ENCODE peak calls at places on chromosomes 12 and 14, in ten cellular contexts. H is mucosa of descending colon; C is psoas muscle; W is body of pancreas; V is aorta; J is endothelial cell of umbilical vein; Y is tibial artery; E is CD8-positive, alpha-beta T cell; M is Karpas-422; P is stomach. K is an unnamed sample. For H3K9me3, the result is how much of the 10 kb centered on the place peaks cover.

GRCh38 chr14:58639842-58640484 is 2.2 kb downstream of the DACT1 start:
- DNase-seq in H (peak), C (no peak), W (peak), V (no peak), J (peak), Y (no peak), E (no peak), M (peak), P (no peak), K (peak)

GRCh38 chr14:24993631-24994030 is 56.3 kb downstream of the STXBP6 start:
- DNase-seq in H (no peak), C (no peak), W (no peak), V (no peak), J (no peak), Y (no peak), E (no peak), M (no peak), P (no peak), K (no peak)

GRCh38 chr12:72275551-72275950 is 3.4 kb downstream of the TRHDE start:
- DNase-seq in H (no peak), C (no peak), W (no peak), V (no peak), J (no peak), Y (no peak), E (no peak), M (no peak), P (no peak), K (no peak)

GRCh38 chr12:67780580-67781084 is 132.1 kb downstream of the DYRK2 start:
- DNase-seq in H (no peak), C (no peak), W (no peak), V (no peak), J (no peak), Y (no peak), E (no peak), M (no peak), P (no peak), K (no peak)

GRCh38 chr14:20472566-20473206 is 3.5 kb downstream of the PNP start:
- DNase-seq in H (no peak), C (no peak), W (no peak), V (no peak), J (no peak), Y (no peak), E (no peak), M (no peak), P (no peak), K (no peak)

GRCh38 chr12:69821441-69822204 is 3.4 kb upstream of the MYRFL start:
- DNase-seq in H (no peak), C (no peak), W (peak), V (no peak), J (peak), Y (no peak), E (no peak), M (no peak), P (no peak), K (peak)

GRCh38 chr14:66746316-66747006 is 238.5 kb downstream of the GPHN start:
- DNase-seq in H (peak), C (no peak), W (peak), V (no peak), J (peak), Y (no peak), E (no peak), M (peak), P (no peak), K (peak)

GRCh38 chr12:24754690-24755638 is 193.9 kb downstream of the BCAT1 start:
- DNase-seq in H (no peak), C (no peak), W (no peak), V (no peak), J (no peak), Y (no peak), E (no peak), M (no peak), P (no peak), K (no peak)

GRCh38 chr14:102027951-102028350 is 58.9 kb downstream of the HSP90AA1 start:
- DNase-seq in H (no peak), C (no peak), W (no peak), V (no peak), J (no peak), Y (no peak), E (no peak), M (no peak), P (no peak), K (no peak)

GRCh38 chr12:13851828-13852227 is 129.6 kb downstream of the GRIN2B start:
- DNase-seq in H (no peak), C (no peak), W (no peak), V (no peak), J (no peak), Y (no peak), E (no peak), M (no peak), P (no peak), K (no peak)

GRCh38 chr12:98373982-98374381 is 141.4 kb upstream of the TMPO start:
- DNase-seq in H (no peak), C (no peak), W (no peak), V (no peak), J (no peak), Y (no peak), E (no peak), M (no peak), P (no peak), K (no peak)

GRCh38 chr12:43812926-43813325 is 6.8 kb upstream of the TWF1 start:
- DNase-seq in H (no peak), C (no peak), W (no peak), V (no peak), J (no peak), Y (no peak), E (no peak), M (no peak), P (no peak), K (no peak)

GRCh38 chr12:3150820-3151590 is 73.8 kb downstream of the TSPAN9 start:
- DNase-seq in H (no peak), C (no peak), W (no peak), V (no peak), J (peak), Y (no peak), E (no peak), M (no peak), P (no peak), K (no peak)

GRCh38 chr14:68939893-68940613 is 39.0 kb downstream of the ACTN1 start:
- DNase-seq in H (peak), C (peak), W (peak), V (peak), J (peak), Y (peak), E (no peak), M (no peak), P (peak), K (peak)

GRCh38 chr14:71952381-71953363 is 20.4 kb downstream of the RGS6 start:
- DNase-seq in H (no peak), C (no peak), W (no peak), V (no peak), J (no peak), Y (no peak), E (no peak), M (no peak), P (no peak), K (no peak)

GRCh38 chr12:26845057-26845666 is 12.2 kb upstream of the ITPR2 start:
- DNase-seq in H (peak), C (peak), W (peak), V (peak), J (peak), Y (peak), E (no peak), M (no peak), P (peak), K (peak)

GRCh38 chr12:6337958-6338406 is 3.9 kb downstream of the TNFRSF1A start:
- DNase-seq in H (no peak), C (peak), W (no peak), V (no peak), J (peak), Y (no peak), E (no peak), M (no peak), P (no peak), K (no peak)

GRCh38 chr12:13135336-13136178 is 32.1 kb upstream of the GSG1 start:
- DNase-seq in H (no peak), C (peak), W (peak), V (peak), J (peak), Y (peak), E (no peak), M (no peak), P (peak), K (no peak)

GRCh38 chr12:115646210-115646609 is 631.3 kb downstream of the MED13L start:
- DNase-seq in H (no peak), C (no peak), W (no peak), V (no peak), J (no peak), Y (no peak), E (no peak), M (no peak), P (no peak), K (no peak)

GRCh38 chr12:41545761-41546160 is 357.6 kb downstream of the PDZRN4 start:
- DNase-seq in H (no peak), C (no peak), W (no peak), V (no peak), J (no peak), Y (no peak), E (no peak), M (no peak), P (no peak), K (no peak)

GRCh38 chr12:111596985-111597730 is 2.0 kb downstream of the ATXN2 start:
- DNase-seq in H (peak), C (peak), W (peak), V (peak), J (peak), Y (peak), E (peak), M (peak), P (peak), K (peak)

GRCh38 chr14:60356921-60357550 is 108.0 kb downstream of the PPM1A start:
- DNase-seq in H (no peak), C (no peak), W (no peak), V (no peak), J (no peak), Y (no peak), E (no peak), M (no peak), P (no peak), K (peak)

GRCh38 chr14:102255401-102256190 is 49.4 kb downstream of the MOK start:
- DNase-seq in H (no peak), C (no peak), W (no peak), V (no peak), J (no peak), Y (no peak), E (no peak), M (no peak), P (no peak), K (no peak)

GRCh38 chr12:54616933-54617535 is 17.7 kb downstream of the LACRT start:
- DNase-seq in H (no peak), C (no peak), W (no peak), V (no peak), J (no peak), Y (no peak), E (peak), M (no peak), P (no peak), K (no peak)

GRCh38 chr14:25607095-25607657 is 557.2 kb upstream of the STXBP6 start:
- DNase-seq in H (no peak), C (no peak), W (no peak), V (no peak), J (no peak), Y (no peak), E (no peak), M (no peak), P (no peak), K (no peak)

GRCh38 chr12:32365473-32366064 is 33.8 kb upstream of the FGD4 start:
- DNase-seq in H (peak), C (no peak), W (peak), V (no peak), J (peak), Y (no peak), E (no peak), M (peak), P (peak), K (peak)

GRCh38 chr12:76878045-76878898 is 547 bp downstream of the CSRP2 start:
- DNase-seq in H (peak), C (peak), W (peak), V (peak), J (peak), Y (peak), E (no peak), M (no peak), P (no peak), K (peak)

GRCh38 chr12:56385873-56386272 is 23.2 kb upstream of the APOF start:
- DNase-seq in H (no peak), C (no peak), W (peak), V (no peak), J (no peak), Y (no peak), E (no peak), M (peak), P (peak), K (peak)

GRCh38 chr14:31886161-31886835 is 190.8 kb upstream of the ARHGAP5 start:
- DNase-seq in H (no peak), C (no peak), W (no peak), V (no peak), J (no peak), Y (no peak), E (no peak), M (no peak), P (no peak), K (no peak)

GRCh38 chr12:52372216-52373154 is 5.2 kb upstream of the KRT85 start:
- DNase-seq in H (peak), C (peak), W (peak), V (peak), J (peak), Y (peak), E (peak), M (peak), P (peak), K (peak)

DNA sequence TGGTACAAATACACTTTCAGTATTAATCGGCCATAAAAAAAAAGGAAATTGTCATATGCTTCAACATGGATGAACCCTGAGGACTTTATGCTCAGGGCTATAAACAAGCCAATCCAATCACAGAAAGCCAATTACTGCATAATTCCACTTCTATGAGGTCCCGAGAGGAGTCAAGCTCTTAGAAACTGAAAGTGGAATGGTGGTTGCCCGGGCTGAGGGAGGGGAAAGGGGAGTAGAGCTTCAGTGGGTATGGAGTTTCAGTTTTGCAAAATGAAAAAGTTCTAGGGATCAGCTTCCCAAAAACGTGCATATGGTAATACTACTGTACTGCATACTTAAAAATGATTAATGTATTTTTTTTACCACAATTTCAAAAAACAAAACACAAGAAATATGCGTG is 52.0 kb downstream of the RNF34 start:
- DNase-seq in H (peak), C (no peak), W (no peak), V (no peak), J (no peak), Y (no peak), E (no peak), M (no peak), P (no peak), K (no peak)
- H3K4me3 ChIP-seq in H (no peak), C (peak), W (no peak), V (no peak), J (no peak), Y (peak), E (no peak), M (no peak), P (no peak), K (no peak)

GRCh38 chr12:28905220-28905940 is 243.7 kb upstream of the FAR2 start:
- DNase-seq in H (no peak), C (no peak), W (no peak), V (no peak), J (peak), Y (no peak), E (no peak), M (no peak), P (no peak), K (no peak)

GRCh38 chr12:28908646-28909045 is 240.4 kb upstream of the FAR2 start:
- DNase-seq in H (no peak), C (no peak), W (no peak), V (no peak), J (no peak), Y (no peak), E (no peak), M (no peak), P (no peak), K (no peak)

DNA sequence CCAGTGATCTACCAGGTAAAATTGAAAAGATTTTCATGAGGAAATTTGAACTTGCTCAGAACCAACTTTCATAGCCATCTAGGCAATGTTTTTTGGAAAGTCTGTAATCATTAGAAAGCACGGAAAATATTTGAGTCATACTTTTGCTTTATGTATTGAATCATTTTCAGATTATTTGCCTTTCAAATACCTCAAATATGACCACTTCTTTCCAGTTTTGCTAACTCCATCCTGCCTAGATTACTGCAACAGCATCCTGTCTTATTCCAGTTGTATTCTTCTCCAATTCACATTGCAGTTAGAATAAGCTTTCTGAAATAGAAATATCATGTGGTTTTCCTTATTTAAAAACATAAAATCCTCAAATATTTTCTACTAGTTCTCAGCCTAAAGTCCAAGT is 239.8 kb upstream of the FAR2 start:
- DNase-seq in H (no peak), C (no peak), W (no peak), V (no peak), J (no peak), Y (no peak), E (no peak), M (no peak), P (no peak), K (no peak)
- H3K9me3 ChIP-seq in H (under half), C (under half), W (under half), V (under half), J (under half), Y (under half), E (under half), M (under half), P (under half), K (under half)

GRCh38 chr14:65243766-65244442 is 141.6 kb upstream of the MAX start:
- DNase-seq in H (no peak), C (no peak), W (no peak), V (no peak), J (peak), Y (peak), E (no peak), M (peak), P (no peak), K (no peak)
- H3K4me3 ChIP-seq in H (no peak), C (no peak), W (no peak), V (no peak), J (no peak), Y (no peak), E (peak), M (no peak), P (no peak), K (no peak)

GRCh38 chr14:84874436-84874835 is 655.5 kb upstream of the FLRT2 start:
- DNase-seq in H (no peak), C (no peak), W (no peak), V (no peak), J (no peak), Y (no peak), E (no peak), M (no peak), P (no peak), K (no peak)
- H3K9me3 ChIP-seq in H (under half), C (under half), W (under half), V (under half), J (under half), Y (under half), E (under half), M (under half), P (under half), K (under half)

GRCh38 chr14:85529803-85530574 is at the start of gene FLRT2:
- DNase-seq in H (peak), C (peak), W (peak), V (peak), J (peak), Y (peak), E (no peak), M (no peak), P (peak), K (no peak)

GRCh38 chr14:85531141-85531593 is 1.2 kb downstream of the FLRT2 start:
- DNase-seq in H (peak), C (peak), W (peak), V (peak), J (peak), Y (peak), E (no peak), M (no peak), P (peak), K (no peak)

GRCh38 chr14:85531594-85532391 is 1.8 kb downstream of the FLRT2 start:
- DNase-seq in H (peak), C (peak), W (peak), V (peak), J (peak), Y (peak), E (no peak), M (no peak), P (peak), K (peak)

GRCh38 chr14:85528882-85529585 is 910 bp upstream of the FLRT2 start:
- DNase-seq in H (no peak), C (no peak), W (no peak), V (no peak), J (peak), Y (no peak), E (no peak), M (no peak), P (no peak), K (no peak)

GRCh38 chr14:85530626-85531025 is 682 bp downstream of the FLRT2 start:
- DNase-seq in H (no peak), C (no peak), W (no peak), V (no peak), J (no peak), Y (no peak), E (no peak), M (no peak), P (no peak), K (no peak)
- H3K4me3 ChIP-seq in H (no peak), C (peak), W (peak), V (peak), J (peak), Y (peak), E (no peak), M (no peak), P (peak), K (no peak)

GRCh38 chr14:106790189-106791036 is 1264.0 kb downstream of the TMEM121 start:
- DNase-seq in H (peak), C (peak), W (peak), V (peak), J (no peak), Y (no peak), E (peak), M (peak), P (peak), K (peak)
- H3K9me3 ChIP-seq in H (under half), C (under half), W (under half), V (under half), J (under half), Y (under half), E (under half), M (under half), P (under half), K (under half)

GRCh38 chr14:53109688-53110041 is 43.5 kb downstream of the DDHD1 start:
- DNase-seq in H (no peak), C (no peak), W (no peak), V (no peak), J (no peak), Y (no peak), E (no peak), M (no peak), P (no peak), K (no peak)

GRCh38 chr14:53110103-53110502 is 43.0 kb downstream of the DDHD1 start:
- DNase-seq in H (no peak), C (no peak), W (no peak), V (no peak), J (no peak), Y (no peak), E (no peak), M (no peak), P (no peak), K (no peak)

GRCh38 chr14:53108292-53108937 is 44.7 kb downstream of the DDHD1 start:
- DNase-seq in H (no peak), C (no peak), W (no peak), V (no peak), J (no peak), Y (no peak), E (no peak), M (peak), P (no peak), K (no peak)

GRCh38 chr14:53106768-53107167 is 46.4 kb downstream of the DDHD1 start:
- DNase-seq in H (no peak), C (no peak), W (no peak), V (no peak), J (no peak), Y (no peak), E (no peak), M (no peak), P (no peak), K (no peak)

GRCh38 chr14:53109028-53109687 is 44.0 kb downstream of the DDHD1 start:
- DNase-seq in H (peak), C (no peak), W (no peak), V (no peak), J (peak), Y (no peak), E (peak), M (peak), P (no peak), K (no peak)
- H3K4me3 ChIP-seq in H (no peak), C (peak), W (no peak), V (no peak), J (peak), Y (peak), E (peak), M (peak), P (peak), K (no peak)

GRCh38 chr12:49974231-49974675 is 1.5 kb downstream of the AQP6 start:
- DNase-seq in H (peak), C (peak), W (peak), V (peak), J (peak), Y (peak), E (no peak), M (no peak), P (peak), K (peak)
- H3K9me3 ChIP-seq in H (under half), C (under half), W (under half), V (under half), J (under half), Y (under half), E (under half), M (under half), P (under half), K (under half)

DNA sequence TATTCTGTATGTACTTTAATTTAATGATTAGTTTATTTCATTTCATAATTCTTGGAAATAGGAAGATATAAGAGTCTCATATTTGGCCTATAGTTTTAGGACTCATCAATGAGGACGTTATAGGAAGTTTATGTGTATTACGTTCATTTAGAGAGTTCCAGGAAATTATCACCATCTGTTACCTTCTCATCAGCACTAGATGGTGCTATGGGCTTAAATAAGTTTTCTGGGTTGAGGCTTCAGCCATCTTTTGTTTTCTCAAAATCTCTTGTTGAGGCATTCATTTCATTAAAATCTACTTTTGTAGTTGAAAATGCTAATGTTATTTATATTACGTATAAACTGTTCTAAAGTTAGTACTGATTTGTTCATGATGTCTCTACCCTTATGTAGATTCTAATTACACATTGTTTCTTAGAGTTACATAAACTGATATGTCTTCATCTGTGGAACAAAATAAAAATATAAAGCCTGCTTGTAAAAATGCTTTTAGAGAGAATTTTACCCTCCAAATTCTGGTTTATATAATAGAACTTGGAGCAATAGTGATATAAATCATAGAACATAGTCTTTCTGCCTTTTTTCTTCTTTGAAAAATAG is 89.2 kb downstream of the CFAP54 start:
- DNase-seq in H (no peak), C (no peak), W (no peak), V (no peak), J (peak), Y (no peak), E (no peak), M (peak), P (no peak), K (no peak)
- H3K4me3 ChIP-seq in H (no peak), C (no peak), W (no peak), V (no peak), J (no peak), Y (no peak), E (no peak), M (no peak), P (no peak), K (no peak)